ENCODE peak calls at places on chromosomes 11 and 22, in five cellular contexts. P is GM12878, Y is H1, R is K562, H is HepG2. D is an unnamed sample.

GRCh38 chr22:26673485-26673884 is 16.1 kb downstream of the MIAT start:
- DNase-seq in P (no peak), Y (no peak), R (no peak), H (no peak), D (no peak)

GRCh38 chr22:42676059-42676607 is 26.9 kb upstream of the CYB5R3 start:
- DNase-seq in P (no peak), Y (no peak), R (no peak), H (no peak), D (no peak)

GRCh38 chr22:41517172-41518047 is 26.9 kb downstream of the POLR3H start:
- DNase-seq in P (no peak), Y (no peak), R (no peak), H (peak; percentile 27), D (peak; percentile 83)

GRCh38 chr11:15412054-15412453 is 297.3 kb downstream of the INSC start:
- DNase-seq in P (peak; percentile 7), Y (no peak), R (no peak), H (no peak), D (no peak)

GRCh38 chr11:22792497-22792896 is 37.1 kb downstream of the SVIP start:
- DNase-seq in P (no peak), Y (no peak), R (peak; percentile 21), H (peak; percentile 94), D (no peak)

GRCh38 chr11:69166186-69167115 is 10.7 kb downstream of the SMIM38 start:
- DNase-seq in P (peak; percentile 75), Y (peak; percentile 61), R (peak; percentile 34), H (peak; percentile 50), D (peak; percentile 54)

GRCh38 chr11:18705651-18706281 is 7.2 kb downstream of the TMEM86A start:
- DNase-seq in P (no peak), Y (no peak), R (no peak), H (no peak), D (peak; percentile 54)

GRCh38 chr22:46995501-46996360 is 233.3 kb downstream of the TBC1D22A start:
- DNase-seq in P (no peak), Y (no peak), R (no peak), H (no peak), D (no peak)

GRCh38 chr11:133934599-133935550 is 21.9 kb downstream of the IGSF9B start:
- DNase-seq in P (no peak), Y (no peak), R (peak; percentile 28), H (peak; percentile 38), D (no peak)

GRCh38 chr11:102522332-102523207 is 8.0 kb downstream of the MMP7 start:
- DNase-seq in P (no peak), Y (no peak), R (no peak), H (no peak), D (no peak)

GRCh38 chr11:74948546-74948897 is 369 bp downstream of the XRRA1 start:
- DNase-seq in P (no peak), Y (no peak), R (no peak), H (peak; percentile 22), D (no peak)

GRCh38 chr11:27882066-27882697 is 181.9 kb upstream of the BDNF start:
- DNase-seq in P (no peak), Y (no peak), R (no peak), H (no peak), D (no peak)

GRCh38 chr11:1832181-1832988 is 2.4 kb upstream of the SYT8 start:
- DNase-seq in P (no peak), Y (no peak), R (peak; percentile 87), H (no peak), D (peak; percentile 70)

GRCh38 chr22:39900306-39901227 is at the start of gene GRAP2:
- DNase-seq in P (peak; percentile 94), Y (no peak), R (no peak), H (no peak), D (no peak)

GRCh38 chr11:114848027-114848426 is 169.7 kb downstream of the NXPE2 start:
- DNase-seq in P (no peak), Y (no peak), R (no peak), H (no peak), D (peak; percentile 48)

DNA sequence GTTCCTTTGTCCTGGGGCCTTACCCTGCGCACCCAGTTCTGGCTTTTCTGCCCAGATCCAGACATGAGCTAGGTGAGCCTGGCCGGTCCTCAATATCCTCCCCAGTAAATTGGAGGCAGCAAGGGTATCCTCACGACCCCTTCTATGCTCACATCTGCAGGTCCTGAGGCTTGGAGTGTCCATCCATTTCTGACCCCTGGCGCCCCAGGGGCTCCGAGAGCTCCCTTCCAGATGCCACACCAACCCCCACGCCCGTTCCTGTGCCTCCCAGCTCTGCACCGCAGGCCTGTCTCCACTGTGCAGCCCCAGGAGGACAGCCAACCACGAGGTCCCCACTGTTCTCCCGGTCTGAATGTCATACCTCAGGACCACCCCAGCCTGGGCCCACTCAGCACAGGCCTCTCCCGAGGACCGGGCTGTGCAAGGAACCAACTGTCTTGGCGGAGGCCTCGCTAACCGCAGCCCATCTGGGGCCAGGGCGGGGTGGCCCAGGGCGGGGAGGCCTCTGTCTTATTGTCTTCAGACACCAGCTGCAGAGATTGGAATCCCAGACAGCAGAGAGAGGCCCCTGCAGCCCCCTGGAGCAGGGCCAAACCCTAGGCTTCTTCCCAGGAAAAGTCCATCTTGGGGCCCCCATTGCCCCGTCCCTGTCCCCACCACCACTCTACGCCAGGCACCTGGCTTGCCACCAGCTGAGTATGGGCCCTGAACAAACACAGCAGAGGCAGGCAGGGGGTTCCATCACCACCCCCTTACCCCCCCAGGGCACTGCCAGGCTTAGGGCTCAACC is 39.3 kb downstream of the ALX4 start:
- DNase-seq in P (no peak), Y (no peak), R (peak; percentile 72), H (no peak), D (no peak)
- TF ChIP-seq POLR2AphosphoS5 in P (no peak), Y (no peak), R (no peak), H (no peak), D (no peak)

GRCh38 chr22:30313527-30314385 is 13.0 kb downstream of the TBC1D10A start:
- DNase-seq in P (no peak), Y (no peak), R (no peak), H (no peak), D (no peak)
- H3K4me1 ChIP-seq in P (peaks cover 73% of the 10 kb centered on the region), Y (no peaks in the 10 kb centered on the region), R (peaks cover 10% of the 10 kb centered on the region), H (peaks cover 35% of the 10 kb centered on the region), D (peaks cover 4% of the 10 kb centered on the region)

GRCh38 chr11:45662665-45663485 is 2.5 kb downstream of the CHST1 start:
- DNase-seq in P (no peak), Y (no peak), R (peak; percentile 33), H (peak; percentile 20), D (peak; percentile 44)
- TF ChIP-seq CREB1 in P (no peak), Y (no peak), R (no peak), H (no peak), D (no peak)

GRCh38 chr11:129846508-129847335 is 31.1 kb downstream of the TMEM45B start:
- DNase-seq in P (peak; percentile 17), Y (no peak), R (no peak), H (peak; percentile 83), D (no peak)
- TF ChIP-seq POLR2AphosphoS5 in P (no peak), Y (no peak), R (no peak), H (peak; percentile 16), D (no peak)

GRCh38 chr22:24162377-24162927 is 18.8 kb upstream of the SUSD2 start:
- DNase-seq in P (no peak), Y (no peak), R (no peak), H (no peak), D (no peak)
- H3K4me1 ChIP-seq in P (peaks cover 18% of the 10 kb centered on the region), Y (peaks cover 2% of the 10 kb centered on the region), R (peaks cover 5% of the 10 kb centered on the region), H (peaks cover 1% of the 10 kb centered on the region), D (peaks cover 4% of the 10 kb centered on the region)

D was measured in GM23338.